ENCODE peak calls at places on chromosomes 4 and X, in six cellular contexts. O is right atrium auricular region, D is A549, S is type B pancreatic cell, F is fibroblast of mammary gland, B is epithelial cell of proximal tubule. P is an unnamed sample.

GRCh38 chrX:37644381-37645305 is 40.9 kb upstream of the XK start:
- DNase-seq in O (no peak), D (no peak), S (no peak), F (no peak), B (no peak), P (no peak)

GRCh38 chr4:73734405-73735070 is 5.8 kb upstream of the CXCL8 start:
- DNase-seq in O (no peak), D (no peak), S (no peak), F (peak), B (no peak), P (no peak)

GRCh38 chr4:24683116-24683515 is 98.8 kb upstream of the DHX15 start:
- DNase-seq in O (no peak), D (no peak), S (no peak), F (peak), B (no peak), P (no peak)

GRCh38 chr4:184807261-184807660 is 18.5 kb downstream of the ACSL1 start:
- DNase-seq in O (no peak), D (no peak), S (no peak), F (no peak), B (no peak), P (no peak)

GRCh38 chr4:75514131-75514948 is at the start of the genes RCHY1 and THAP6:
- DNase-seq in O (peak), D (peak), S (peak), F (peak), B (peak), P (peak)

GRCh38 chr4:184364100-184364921 is 110.0 kb downstream of the IRF2 start:
- DNase-seq in O (no peak), D (no peak), S (no peak), F (no peak), B (peak), P (no peak)

GRCh38 chr4:5266991-5267390 is 215.7 kb downstream of the STK32B start:
- DNase-seq in O (no peak), D (no peak), S (no peak), F (no peak), B (no peak), P (no peak)

GRCh38 chr4:151771664-151772063 is 10.9 kb upstream of the GATB start:
- DNase-seq in O (no peak), D (no peak), S (no peak), F (peak), B (no peak), P (no peak)

GRCh38 chr4:158313566-158313965 is 103.3 kb downstream of the TMEM144 start:
- DNase-seq in O (no peak), D (no peak), S (no peak), F (peak), B (no peak), P (no peak)

GRCh38 chr4:69749771-69750170 is 10.6 kb downstream of the SULT1B1 start:
- DNase-seq in O (no peak), D (no peak), S (no peak), F (peak), B (no peak), P (no peak)

GRCh38 chr4:23022032-23022431 is 329.3 kb downstream of the GBA3 start:
- DNase-seq in O (no peak), D (peak), S (no peak), F (peak), B (peak), P (no peak)

GRCh38 chr4:182809417-182810102 is 107.6 kb downstream of the DCTD start:
- DNase-seq in O (no peak), D (no peak), S (no peak), F (no peak), B (no peak), P (no peak)

GRCh38 chr4:19224820-19225219 is 1026.9 kb upstream of the SLIT2 start:
- DNase-seq in O (no peak), D (peak), S (no peak), F (peak), B (no peak), P (no peak)

GRCh38 chr4:6343950-6344408 is 74.3 kb downstream of the WFS1 start:
- DNase-seq in O (no peak), D (peak), S (no peak), F (peak), B (no peak), P (no peak)

GRCh38 chr4:26583538-26583864 is 383 bp upstream of the TBC1D19 start:
- DNase-seq in O (no peak), D (no peak), S (no peak), F (no peak), B (no peak), P (no peak)

GRCh38 chr4:110587666-110588285 is 35.1 kb downstream of the PITX2 start:
- DNase-seq in O (no peak), D (no peak), S (no peak), F (no peak), B (no peak), P (no peak)

GRCh38 chrX:3518870-3519269 is 172.4 kb upstream of the MXRA5 start:
- DNase-seq in O (peak), D (peak), S (no peak), F (peak), B (no peak), P (no peak)

GRCh38 chr4:83024233-83024632 is 10.8 kb upstream of the COPS4 start:
- DNase-seq in O (no peak), D (no peak), S (no peak), F (no peak), B (no peak), P (no peak)

GRCh38 chr4:94519925-94520789 is 68.4 kb downstream of the PDLIM5 start:
- DNase-seq in O (no peak), D (no peak), S (no peak), F (no peak), B (no peak), P (no peak)

GRCh38 chr4:150381671-150382427 is 200.1 kb upstream of the MAB21L2 start:
- DNase-seq in O (no peak), D (no peak), S (no peak), F (peak), B (no peak), P (no peak)

GRCh38 chrX:20361890-20362262 is 95.2 kb upstream of the RPS6KA3 start:
- DNase-seq in O (no peak), D (peak), S (no peak), F (peak), B (no peak), P (no peak)

GRCh38 chrX:121871122-121871521 is 823.7 kb downstream of the GLUD2 start:
- DNase-seq in O (no peak), D (no peak), S (no peak), F (no peak), B (no peak), P (no peak)
- TF ChIP-seq CTCF in O (no peak), D (no peak), S (no peak), F (no peak), B (no peak), P (no peak)

DNA sequence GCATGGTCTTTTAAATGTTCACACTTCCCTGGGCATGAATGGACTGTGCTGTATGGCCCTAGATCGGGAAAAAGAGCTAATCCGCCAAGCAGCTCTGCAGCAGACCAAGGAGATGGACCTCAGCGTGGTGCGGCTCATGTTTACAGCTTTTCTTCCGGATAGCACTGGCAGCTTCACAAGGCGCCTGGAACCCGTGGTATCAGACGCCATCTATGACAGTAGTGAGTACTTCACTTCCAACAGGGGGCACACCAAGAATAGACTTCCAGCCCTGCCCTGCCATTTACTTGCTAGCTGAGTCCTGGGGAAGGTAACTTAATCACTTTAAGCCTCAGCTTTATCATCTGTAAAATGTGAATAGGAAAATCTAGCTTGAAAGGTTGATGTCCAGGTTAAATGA is 77.7 kb downstream of the NFKB1 start:
- DNase-seq in O (no peak), D (peak), S (no peak), F (no peak), B (no peak), P (no peak)
- TF ChIP-seq CTCF in O (no peak), D (no peak), S (peak), F (no peak), B (peak), P (no peak)

DNA sequence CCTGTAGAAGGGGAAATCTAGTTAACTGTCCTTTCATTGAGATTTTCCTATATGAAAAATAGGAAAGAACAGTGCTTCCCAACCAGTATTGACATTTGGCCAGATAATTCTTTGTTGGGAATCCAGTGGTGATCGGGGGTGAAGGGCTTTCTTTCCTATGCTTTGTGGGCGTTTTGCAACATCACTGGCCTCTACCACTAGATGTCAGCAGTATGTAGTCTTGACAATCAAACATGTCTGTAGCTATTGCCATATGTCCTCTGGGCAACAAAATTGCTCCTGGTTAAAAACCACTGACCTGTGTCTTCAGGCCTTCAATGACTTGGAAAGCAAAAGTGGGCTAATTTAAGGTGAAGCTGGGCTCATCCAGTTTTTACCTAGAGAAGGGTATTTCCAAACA is 658.5 kb downstream of the DACH2 start:
- DNase-seq in O (no peak), D (peak), S (no peak), F (peak), B (no peak), P (no peak)
- TF ChIP-seq CTCF in O (no peak), D (no peak), S (peak), F (peak), B (peak), P (no peak)

DNA sequence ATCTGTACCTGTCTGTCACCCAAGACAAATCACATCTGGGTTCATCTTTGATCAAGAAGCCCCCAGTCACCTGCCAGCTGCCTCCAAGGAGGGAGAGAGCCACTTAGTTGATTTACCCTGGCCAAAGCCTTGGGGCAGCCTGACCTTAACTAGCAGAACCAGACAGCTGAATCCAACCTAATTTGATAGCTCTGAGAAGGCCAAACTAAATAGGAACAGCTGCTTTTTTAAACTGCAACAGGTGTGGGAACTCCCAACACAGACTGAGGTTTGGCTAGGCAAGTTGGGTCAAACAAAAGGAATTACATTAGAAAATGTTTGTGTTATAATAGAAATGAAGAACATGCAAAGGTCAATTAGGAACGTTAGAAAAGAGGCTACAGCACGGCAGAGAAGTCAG is 375.7 kb downstream of the NLGN4X start:
- DNase-seq in O (no peak), D (no peak), S (no peak), F (no peak), B (no peak), P (no peak)
- TF ChIP-seq CTCF in O (no peak), D (no peak), S (no peak), F (no peak), B (no peak), P (no peak)